ENCODE peak calls at places on chromosome 11, in nine cellular contexts. One of them, this sample, is unnamed.

GRCh38 chr11:68032997-68033707 is 2.7 kb downstream of the NDUFS8 start:
- DNase-seq in epithelial cell of esophagus: no peak
- DNase-seq in Daoy: no peak
- DNase-seq in activated CD8-positive, alpha-beta memory T cell treated with anti-CD3 and anti-CD28 coated beads for 4 hours: no peak
- DNase-seq in anterior cingulate cortex: no peak
- DNase-seq in lower leg skin: no peak
- DNase-seq in head of caudate nucleus: no peak
- DNase-seq in naive thymus-derived CD8-positive, alpha-beta T cell: no peak
- DNase-seq in activated CD8-positive, alpha-beta T cell treated with anti-CD3 and anti-CD28 coated beads for 36 hours: no peak
- DNase-seq in this sample: no peak

GRCh38 chr11:123264431-123264780 is 69.4 kb upstream of the CLMP start:
- DNase-seq in anterior cingulate cortex: no peak
- DNase-seq in activated CD8-positive, alpha-beta T cell treated with anti-CD3 and anti-CD28 coated beads for 36 hours: no peak
- DNase-seq in activated CD8-positive, alpha-beta memory T cell treated with anti-CD3 and anti-CD28 coated beads for 4 hours: no peak
- DNase-seq in naive thymus-derived CD8-positive, alpha-beta T cell: no peak
- DNase-seq in lower leg skin: no peak
- DNase-seq in Daoy: no peak
- DNase-seq in epithelial cell of esophagus: no peak
- DNase-seq in head of caudate nucleus: no peak
- DNase-seq in this sample: no peak

GRCh38 chr11:66843776-66844495 is 695 bp downstream of the RCE1 start:
- DNase-seq in lower leg skin: no peak
- DNase-seq in Daoy: no peak
- DNase-seq in anterior cingulate cortex: no peak
- DNase-seq in head of caudate nucleus: no peak
- DNase-seq in epithelial cell of esophagus: no peak
- DNase-seq in activated CD8-positive, alpha-beta T cell treated with anti-CD3 and anti-CD28 coated beads for 36 hours: no peak
- DNase-seq in activated CD8-positive, alpha-beta memory T cell treated with anti-CD3 and anti-CD28 coated beads for 4 hours: no peak
- DNase-seq in naive thymus-derived CD8-positive, alpha-beta T cell: peak
- DNase-seq in this sample: no peak

GRCh38 chr11:15793032-15793996 is 563.0 kb downstream of the SOX6 start:
- DNase-seq in epithelial cell of esophagus: peak
- DNase-seq in anterior cingulate cortex: no peak
- DNase-seq in head of caudate nucleus: no peak
- DNase-seq in lower leg skin: no peak
- DNase-seq in activated CD8-positive, alpha-beta T cell treated with anti-CD3 and anti-CD28 coated beads for 36 hours: no peak
- DNase-seq in Daoy: peak
- DNase-seq in naive thymus-derived CD8-positive, alpha-beta T cell: no peak
- DNase-seq in activated CD8-positive, alpha-beta memory T cell treated with anti-CD3 and anti-CD28 coated beads for 4 hours: no peak
- DNase-seq in this sample: no peak

GRCh38 chr11:121105063-121105480 is 4.0 kb downstream of the TECTA start:
- DNase-seq in head of caudate nucleus: no peak
- DNase-seq in activated CD8-positive, alpha-beta T cell treated with anti-CD3 and anti-CD28 coated beads for 36 hours: no peak
- DNase-seq in activated CD8-positive, alpha-beta memory T cell treated with anti-CD3 and anti-CD28 coated beads for 4 hours: no peak
- DNase-seq in anterior cingulate cortex: no peak
- DNase-seq in naive thymus-derived CD8-positive, alpha-beta T cell: no peak
- DNase-seq in epithelial cell of esophagus: no peak
- DNase-seq in lower leg skin: peak
- DNase-seq in Daoy: no peak
- DNase-seq in this sample: no peak

GRCh38 chr11:61919841-61920631 is 2.7 kb upstream of the RAB3IL1 start:
- DNase-seq in activated CD8-positive, alpha-beta T cell treated with anti-CD3 and anti-CD28 coated beads for 36 hours: no peak
- DNase-seq in anterior cingulate cortex: no peak
- DNase-seq in head of caudate nucleus: no peak
- DNase-seq in Daoy: no peak
- DNase-seq in epithelial cell of esophagus: no peak
- DNase-seq in lower leg skin: peak
- DNase-seq in naive thymus-derived CD8-positive, alpha-beta T cell: no peak
- DNase-seq in activated CD8-positive, alpha-beta memory T cell treated with anti-CD3 and anti-CD28 coated beads for 4 hours: no peak
- DNase-seq in this sample: no peak

GRCh38 chr11:57484141-57484710 is 23.9 kb downstream of the RTN4RL2 start:
- DNase-seq in Daoy: no peak
- DNase-seq in activated CD8-positive, alpha-beta T cell treated with anti-CD3 and anti-CD28 coated beads for 36 hours: no peak
- DNase-seq in lower leg skin: no peak
- DNase-seq in epithelial cell of esophagus: no peak
- DNase-seq in head of caudate nucleus: no peak
- DNase-seq in anterior cingulate cortex: no peak
- DNase-seq in naive thymus-derived CD8-positive, alpha-beta T cell: no peak
- DNase-seq in activated CD8-positive, alpha-beta memory T cell treated with anti-CD3 and anti-CD28 coated beads for 4 hours: no peak
- DNase-seq in this sample: peak

GRCh38 chr11:35223429-35223828 is 84.5 kb downstream of the CD44 start:
- DNase-seq in lower leg skin: no peak
- DNase-seq in activated CD8-positive, alpha-beta T cell treated with anti-CD3 and anti-CD28 coated beads for 36 hours: no peak
- DNase-seq in anterior cingulate cortex: no peak
- DNase-seq in naive thymus-derived CD8-positive, alpha-beta T cell: no peak
- DNase-seq in head of caudate nucleus: no peak
- DNase-seq in Daoy: no peak
- DNase-seq in activated CD8-positive, alpha-beta memory T cell treated with anti-CD3 and anti-CD28 coated beads for 4 hours: no peak
- DNase-seq in epithelial cell of esophagus: no peak
- DNase-seq in this sample: no peak

GRCh38 chr11:57585301-57585700 is 12.2 kb upstream of the SERPING1 start:
- DNase-seq in activated CD8-positive, alpha-beta T cell treated with anti-CD3 and anti-CD28 coated beads for 36 hours: no peak
- DNase-seq in activated CD8-positive, alpha-beta memory T cell treated with anti-CD3 and anti-CD28 coated beads for 4 hours: no peak
- DNase-seq in naive thymus-derived CD8-positive, alpha-beta T cell: no peak
- DNase-seq in epithelial cell of esophagus: no peak
- DNase-seq in head of caudate nucleus: no peak
- DNase-seq in anterior cingulate cortex: no peak
- DNase-seq in lower leg skin: no peak
- DNase-seq in Daoy: no peak
- DNase-seq in this sample: no peak

GRCh38 chr11:77088236-77089003 is 14.2 kb upstream of the OMP start:
- DNase-seq in lower leg skin: no peak
- DNase-seq in Daoy: no peak
- DNase-seq in activated CD8-positive, alpha-beta T cell treated with anti-CD3 and anti-CD28 coated beads for 36 hours: no peak
- DNase-seq in activated CD8-positive, alpha-beta memory T cell treated with anti-CD3 and anti-CD28 coated beads for 4 hours: no peak
- DNase-seq in head of caudate nucleus: no peak
- DNase-seq in anterior cingulate cortex: no peak
- DNase-seq in epithelial cell of esophagus: peak
- DNase-seq in naive thymus-derived CD8-positive, alpha-beta T cell: peak
- DNase-seq in this sample: no peak

GRCh38 chr11:84947070-84947469 is 680.1 kb downstream of the DLG2 start:
- DNase-seq in naive thymus-derived CD8-positive, alpha-beta T cell: no peak
- DNase-seq in Daoy: no peak
- DNase-seq in activated CD8-positive, alpha-beta T cell treated with anti-CD3 and anti-CD28 coated beads for 36 hours: no peak
- DNase-seq in head of caudate nucleus: no peak
- DNase-seq in epithelial cell of esophagus: no peak
- DNase-seq in activated CD8-positive, alpha-beta memory T cell treated with anti-CD3 and anti-CD28 coated beads for 4 hours: no peak
- DNase-seq in lower leg skin: no peak
- DNase-seq in anterior cingulate cortex: no peak
- DNase-seq in this sample: no peak

GRCh38 chr11:111454561-111455192 is 57.5 kb downstream of the BTG4 start:
- DNase-seq in anterior cingulate cortex: peak
- DNase-seq in naive thymus-derived CD8-positive, alpha-beta T cell: peak
- DNase-seq in activated CD8-positive, alpha-beta T cell treated with anti-CD3 and anti-CD28 coated beads for 36 hours: peak
- DNase-seq in head of caudate nucleus: peak
- DNase-seq in Daoy: peak
- DNase-seq in epithelial cell of esophagus: peak
- DNase-seq in lower leg skin: no peak
- DNase-seq in activated CD8-positive, alpha-beta memory T cell treated with anti-CD3 and anti-CD28 coated beads for 4 hours: peak
- DNase-seq in this sample: peak

GRCh38 chr11:36308577-36308976 is 12.5 kb downstream of the PRR5L start:
- DNase-seq in Daoy: no peak
- DNase-seq in activated CD8-positive, alpha-beta memory T cell treated with anti-CD3 and anti-CD28 coated beads for 4 hours: no peak
- DNase-seq in epithelial cell of esophagus: no peak
- DNase-seq in head of caudate nucleus: no peak
- DNase-seq in activated CD8-positive, alpha-beta T cell treated with anti-CD3 and anti-CD28 coated beads for 36 hours: no peak
- DNase-seq in naive thymus-derived CD8-positive, alpha-beta T cell: no peak
- DNase-seq in lower leg skin: no peak
- DNase-seq in anterior cingulate cortex: no peak
- DNase-seq in this sample: no peak

GRCh38 chr11:47987781-47988180 is 7.4 kb downstream of the PTPRJ start:
- DNase-seq in activated CD8-positive, alpha-beta memory T cell treated with anti-CD3 and anti-CD28 coated beads for 4 hours: no peak
- DNase-seq in Daoy: no peak
- DNase-seq in activated CD8-positive, alpha-beta T cell treated with anti-CD3 and anti-CD28 coated beads for 36 hours: no peak
- DNase-seq in anterior cingulate cortex: peak
- DNase-seq in epithelial cell of esophagus: no peak
- DNase-seq in lower leg skin: no peak
- DNase-seq in naive thymus-derived CD8-positive, alpha-beta T cell: no peak
- DNase-seq in head of caudate nucleus: no peak
- DNase-seq in this sample: no peak

GRCh38 chr11:62709262-62710000 is 2.0 kb downstream of the GNG3 start:
- DNase-seq in Daoy: peak
- DNase-seq in head of caudate nucleus: peak
- DNase-seq in activated CD8-positive, alpha-beta memory T cell treated with anti-CD3 and anti-CD28 coated beads for 4 hours: peak
- DNase-seq in anterior cingulate cortex: peak
- DNase-seq in activated CD8-positive, alpha-beta T cell treated with anti-CD3 and anti-CD28 coated beads for 36 hours: peak
- DNase-seq in epithelial cell of esophagus: peak
- DNase-seq in naive thymus-derived CD8-positive, alpha-beta T cell: peak
- DNase-seq in lower leg skin: peak
- DNase-seq in this sample: peak

GRCh38 chr11:13674799-13675509 is 6.5 kb downstream of the FAR1 start:
- DNase-seq in epithelial cell of esophagus: no peak
- DNase-seq in Daoy: no peak
- DNase-seq in head of caudate nucleus: no peak
- DNase-seq in activated CD8-positive, alpha-beta T cell treated with anti-CD3 and anti-CD28 coated beads for 36 hours: no peak
- DNase-seq in anterior cingulate cortex: no peak
- DNase-seq in naive thymus-derived CD8-positive, alpha-beta T cell: no peak
- DNase-seq in activated CD8-positive, alpha-beta memory T cell treated with anti-CD3 and anti-CD28 coated beads for 4 hours: no peak
- DNase-seq in lower leg skin: no peak
- DNase-seq in this sample: no peak

GRCh38 chr11:27296406-27296994 is 66.5 kb downstream of the CCDC34 start:
- DNase-seq in epithelial cell of esophagus: peak
- DNase-seq in activated CD8-positive, alpha-beta T cell treated with anti-CD3 and anti-CD28 coated beads for 36 hours: no peak
- DNase-seq in Daoy: peak
- DNase-seq in lower leg skin: no peak
- DNase-seq in naive thymus-derived CD8-positive, alpha-beta T cell: no peak
- DNase-seq in anterior cingulate cortex: no peak
- DNase-seq in head of caudate nucleus: no peak
- DNase-seq in activated CD8-positive, alpha-beta memory T cell treated with anti-CD3 and anti-CD28 coated beads for 4 hours: no peak
- DNase-seq in this sample: no peak

GRCh38 chr11:120283124-120283523 is 42.0 kb upstream of the TLCD5 start:
- DNase-seq in activated CD8-positive, alpha-beta T cell treated with anti-CD3 and anti-CD28 coated beads for 36 hours: no peak
- DNase-seq in naive thymus-derived CD8-positive, alpha-beta T cell: no peak
- DNase-seq in head of caudate nucleus: no peak
- DNase-seq in anterior cingulate cortex: no peak
- DNase-seq in activated CD8-positive, alpha-beta memory T cell treated with anti-CD3 and anti-CD28 coated beads for 4 hours: no peak
- DNase-seq in lower leg skin: no peak
- DNase-seq in epithelial cell of esophagus: no peak
- DNase-seq in Daoy: no peak
- DNase-seq in this sample: no peak

GRCh38 chr11:43278302-43278956 is 33.4 kb upstream of the API5 start:
- DNase-seq in head of caudate nucleus: no peak
- DNase-seq in activated CD8-positive, alpha-beta T cell treated with anti-CD3 and anti-CD28 coated beads for 36 hours: no peak
- DNase-seq in lower leg skin: no peak
- DNase-seq in activated CD8-positive, alpha-beta memory T cell treated with anti-CD3 and anti-CD28 coated beads for 4 hours: no peak
- DNase-seq in anterior cingulate cortex: no peak
- DNase-seq in Daoy: no peak
- DNase-seq in naive thymus-derived CD8-positive, alpha-beta T cell: no peak
- DNase-seq in epithelial cell of esophagus: peak
- DNase-seq in this sample: no peak

GRCh38 chr11:28110839-28111235 is 2.6 kb downstream of the METTL15 start:
- DNase-seq in naive thymus-derived CD8-positive, alpha-beta T cell: no peak
- DNase-seq in epithelial cell of esophagus: peak
- DNase-seq in activated CD8-positive, alpha-beta memory T cell treated with anti-CD3 and anti-CD28 coated beads for 4 hours: no peak
- DNase-seq in lower leg skin: no peak
- DNase-seq in head of caudate nucleus: no peak
- DNase-seq in Daoy: no peak
- DNase-seq in activated CD8-positive, alpha-beta T cell treated with anti-CD3 and anti-CD28 coated beads for 36 hours: no peak
- DNase-seq in anterior cingulate cortex: no peak
- DNase-seq in this sample: no peak

GRCh38 chr11:33264926-33265325 is 7.7 kb downstream of the HIPK3 start:
- DNase-seq in lower leg skin: no peak
- DNase-seq in anterior cingulate cortex: no peak
- DNase-seq in naive thymus-derived CD8-positive, alpha-beta T cell: no peak
- DNase-seq in head of caudate nucleus: no peak
- DNase-seq in activated CD8-positive, alpha-beta T cell treated with anti-CD3 and anti-CD28 coated beads for 36 hours: no peak
- DNase-seq in Daoy: no peak
- DNase-seq in epithelial cell of esophagus: no peak
- DNase-seq in activated CD8-positive, alpha-beta memory T cell treated with anti-CD3 and anti-CD28 coated beads for 4 hours: no peak
- DNase-seq in this sample: no peak

GRCh38 chr11:61683961-61684869 is 4.0 kb downstream of the DAGLA start:
- DNase-seq in activated CD8-positive, alpha-beta T cell treated with anti-CD3 and anti-CD28 coated beads for 36 hours: peak
- DNase-seq in Daoy: peak
- DNase-seq in lower leg skin: no peak
- DNase-seq in epithelial cell of esophagus: no peak
- DNase-seq in activated CD8-positive, alpha-beta memory T cell treated with anti-CD3 and anti-CD28 coated beads for 4 hours: no peak
- DNase-seq in naive thymus-derived CD8-positive, alpha-beta T cell: no peak
- DNase-seq in anterior cingulate cortex: no peak
- DNase-seq in head of caudate nucleus: no peak
- DNase-seq in this sample: no peak

GRCh38 chr11:10307411-10308207 is 2.7 kb downstream of the ADM start:
- DNase-seq in Daoy: peak
- DNase-seq in activated CD8-positive, alpha-beta memory T cell treated with anti-CD3 and anti-CD28 coated beads for 4 hours: peak
- DNase-seq in anterior cingulate cortex: peak
- DNase-seq in lower leg skin: peak
- DNase-seq in activated CD8-positive, alpha-beta T cell treated with anti-CD3 and anti-CD28 coated beads for 36 hours: peak
- DNase-seq in naive thymus-derived CD8-positive, alpha-beta T cell: peak
- DNase-seq in epithelial cell of esophagus: peak
- DNase-seq in head of caudate nucleus: peak
- DNase-seq in this sample: peak

GRCh38 chr11:102589047-102589459 is 36.1 kb downstream of the MMP20 start:
- DNase-seq in epithelial cell of esophagus: no peak
- DNase-seq in activated CD8-positive, alpha-beta T cell treated with anti-CD3 and anti-CD28 coated beads for 36 hours: peak
- DNase-seq in activated CD8-positive, alpha-beta memory T cell treated with anti-CD3 and anti-CD28 coated beads for 4 hours: no peak
- DNase-seq in lower leg skin: no peak
- DNase-seq in naive thymus-derived CD8-positive, alpha-beta T cell: no peak
- DNase-seq in anterior cingulate cortex: no peak
- DNase-seq in Daoy: no peak
- DNase-seq in head of caudate nucleus: peak
- DNase-seq in this sample: no peak

GRCh38 chr11:93198221-93198650 is 445 bp upstream of the SLC36A4 start:
- DNase-seq in epithelial cell of esophagus: peak
- DNase-seq in activated CD8-positive, alpha-beta T cell treated with anti-CD3 and anti-CD28 coated beads for 36 hours: no peak
- DNase-seq in anterior cingulate cortex: no peak
- DNase-seq in head of caudate nucleus: no peak
- DNase-seq in Daoy: no peak
- DNase-seq in naive thymus-derived CD8-positive, alpha-beta T cell: no peak
- DNase-seq in activated CD8-positive, alpha-beta memory T cell treated with anti-CD3 and anti-CD28 coated beads for 4 hours: no peak
- DNase-seq in lower leg skin: no peak
- DNase-seq in this sample: no peak

This sample was measured in substantia nigra.